ENCODE peak calls at places on chromosomes 2 and 18, in nine cellular contexts. One of them, this sample, is unnamed.
A peak's percentile ranks its signal among the peaks of the same experiment; 100 is the strongest.

GRCh38 chr18:6557052-6557451 is 142.3 kb upstream of the L3MBTL4 start:
- DNase-seq in activated T-cell treated with anti-CD3 and anti-CD28 coated beads, Interleukin-2, amount 50 U/mL, for 72 hours: no peak
- DNase-seq in aorta: no peak
- DNase-seq in nephron progenitor cell: peak; percentile 72
- DNase-seq in adrenal gland: no peak
- DNase-seq in AG08395: no peak
- DNase-seq in AG09319: no peak
- DNase-seq in NCI-H1092 treated with DMSO at 0.1 percent for 48 hours: no peak
- DNase-seq in stimulated activated CD4-positive, alpha-beta T cell treated with anti-CD3 and anti-CD28 coated beads, Interleukin-2, amount 100 ng/mL, for 24 hours: no peak
- DNase-seq in this sample: no peak

GRCh38 chr2:191728710-191729597 is 51.0 kb downstream of the NABP1 start:
- DNase-seq in activated T-cell treated with anti-CD3 and anti-CD28 coated beads, Interleukin-2, amount 50 U/mL, for 72 hours: no peak
- DNase-seq in aorta: no peak
- DNase-seq in nephron progenitor cell: no peak
- DNase-seq in adrenal gland: no peak
- DNase-seq in AG08395: peak; percentile 27
- DNase-seq in AG09319: no peak
- DNase-seq in NCI-H1092 treated with DMSO at 0.1 percent for 48 hours: no peak
- DNase-seq in stimulated activated CD4-positive, alpha-beta T cell treated with anti-CD3 and anti-CD28 coated beads, Interleukin-2, amount 100 ng/mL, for 24 hours: no peak
- DNase-seq in this sample: no peak

GRCh38 chr18:5180254-5180653 is 16.8 kb downstream of the AKAIN1 start:
- DNase-seq in activated T-cell treated with anti-CD3 and anti-CD28 coated beads, Interleukin-2, amount 50 U/mL, for 72 hours: no peak
- DNase-seq in aorta: no peak
- DNase-seq in nephron progenitor cell: no peak
- DNase-seq in adrenal gland: no peak
- DNase-seq in AG08395: no peak
- DNase-seq in AG09319: no peak
- DNase-seq in NCI-H1092 treated with DMSO at 0.1 percent for 48 hours: no peak
- DNase-seq in stimulated activated CD4-positive, alpha-beta T cell treated with anti-CD3 and anti-CD28 coated beads, Interleukin-2, amount 100 ng/mL, for 24 hours: no peak
- DNase-seq in this sample: no peak

GRCh38 chr18:48441405-48441881 is 32.3 kb upstream of the ZBTB7C start:
- DNase-seq in activated T-cell treated with anti-CD3 and anti-CD28 coated beads, Interleukin-2, amount 50 U/mL, for 72 hours: no peak
- DNase-seq in aorta: peak; percentile 93
- DNase-seq in nephron progenitor cell: peak; percentile 45
- DNase-seq in adrenal gland: peak; percentile 62
- DNase-seq in AG08395: peak; percentile 16
- DNase-seq in AG09319: no peak
- DNase-seq in NCI-H1092 treated with DMSO at 0.1 percent for 48 hours: peak; percentile 72
- DNase-seq in stimulated activated CD4-positive, alpha-beta T cell treated with anti-CD3 and anti-CD28 coated beads, Interleukin-2, amount 100 ng/mL, for 24 hours: no peak
- DNase-seq in this sample: no peak

GRCh38 chr2:44767691-44768090 is 173.8 kb upstream of the SIX3 start:
- DNase-seq in activated T-cell treated with anti-CD3 and anti-CD28 coated beads, Interleukin-2, amount 50 U/mL, for 72 hours: no peak
- DNase-seq in aorta: no peak
- DNase-seq in nephron progenitor cell: no peak
- DNase-seq in adrenal gland: no peak
- DNase-seq in AG08395: no peak
- DNase-seq in AG09319: no peak
- DNase-seq in NCI-H1092 treated with DMSO at 0.1 percent for 48 hours: peak; percentile 7
- DNase-seq in stimulated activated CD4-positive, alpha-beta T cell treated with anti-CD3 and anti-CD28 coated beads, Interleukin-2, amount 100 ng/mL, for 24 hours: no peak
- DNase-seq in this sample: no peak

GRCh38 chr2:145687445-145688104 is 1167.7 kb upstream of the ZEB2 start:
- DNase-seq in activated T-cell treated with anti-CD3 and anti-CD28 coated beads, Interleukin-2, amount 50 U/mL, for 72 hours: no peak
- DNase-seq in aorta: no peak
- DNase-seq in nephron progenitor cell: no peak
- DNase-seq in adrenal gland: no peak
- DNase-seq in AG08395: no peak
- DNase-seq in AG09319: no peak
- DNase-seq in NCI-H1092 treated with DMSO at 0.1 percent for 48 hours: no peak
- DNase-seq in stimulated activated CD4-positive, alpha-beta T cell treated with anti-CD3 and anti-CD28 coated beads, Interleukin-2, amount 100 ng/mL, for 24 hours: no peak
- DNase-seq in this sample: no peak

GRCh38 chr2:218876562-218877219 is 4.0 kb upstream of the WNT10A start:
- DNase-seq in activated T-cell treated with anti-CD3 and anti-CD28 coated beads, Interleukin-2, amount 50 U/mL, for 72 hours: peak; percentile 79
- DNase-seq in aorta: no peak
- DNase-seq in nephron progenitor cell: peak; percentile 77
- DNase-seq in adrenal gland: peak; percentile 92
- DNase-seq in AG08395: peak; percentile 78
- DNase-seq in AG09319: peak; percentile 31
- DNase-seq in NCI-H1092 treated with DMSO at 0.1 percent for 48 hours: peak; percentile 50
- DNase-seq in stimulated activated CD4-positive, alpha-beta T cell treated with anti-CD3 and anti-CD28 coated beads, Interleukin-2, amount 100 ng/mL, for 24 hours: peak; percentile 77
- DNase-seq in this sample: peak; percentile 85

GRCh38 chr2:37795456-37795855 is 124.0 kb upstream of the CDC42EP3 start:
- DNase-seq in activated T-cell treated with anti-CD3 and anti-CD28 coated beads, Interleukin-2, amount 50 U/mL, for 72 hours: no peak
- DNase-seq in aorta: no peak
- DNase-seq in nephron progenitor cell: no peak
- DNase-seq in adrenal gland: no peak
- DNase-seq in AG08395: no peak
- DNase-seq in AG09319: no peak
- DNase-seq in NCI-H1092 treated with DMSO at 0.1 percent for 48 hours: no peak
- DNase-seq in stimulated activated CD4-positive, alpha-beta T cell treated with anti-CD3 and anti-CD28 coated beads, Interleukin-2, amount 100 ng/mL, for 24 hours: no peak
- DNase-seq in this sample: no peak

GRCh38 chr2:232623768-232624553 is 9.4 kb upstream of the EFHD1 start:
- DNase-seq in activated T-cell treated with anti-CD3 and anti-CD28 coated beads, Interleukin-2, amount 50 U/mL, for 72 hours: no peak
- DNase-seq in aorta: no peak
- DNase-seq in nephron progenitor cell: no peak
- DNase-seq in adrenal gland: no peak
- DNase-seq in AG08395: no peak
- DNase-seq in AG09319: no peak
- DNase-seq in NCI-H1092 treated with DMSO at 0.1 percent for 48 hours: peak; percentile 91
- DNase-seq in stimulated activated CD4-positive, alpha-beta T cell treated with anti-CD3 and anti-CD28 coated beads, Interleukin-2, amount 100 ng/mL, for 24 hours: no peak
- DNase-seq in this sample: no peak

GRCh38 chr2:158722266-158723105 is 72.6 kb upstream of the DAPL1 start:
- DNase-seq in activated T-cell treated with anti-CD3 and anti-CD28 coated beads, Interleukin-2, amount 50 U/mL, for 72 hours: no peak
- DNase-seq in aorta: no peak
- DNase-seq in nephron progenitor cell: no peak
- DNase-seq in adrenal gland: no peak
- DNase-seq in AG08395: no peak
- DNase-seq in AG09319: no peak
- DNase-seq in NCI-H1092 treated with DMSO at 0.1 percent for 48 hours: no peak
- DNase-seq in stimulated activated CD4-positive, alpha-beta T cell treated with anti-CD3 and anti-CD28 coated beads, Interleukin-2, amount 100 ng/mL, for 24 hours: no peak
- DNase-seq in this sample: no peak

GRCh38 chr2:8015848-8016580 is 665.8 kb upstream of the ID2 start:
- DNase-seq in activated T-cell treated with anti-CD3 and anti-CD28 coated beads, Interleukin-2, amount 50 U/mL, for 72 hours: no peak
- DNase-seq in aorta: no peak
- DNase-seq in nephron progenitor cell: no peak
- DNase-seq in adrenal gland: no peak
- DNase-seq in AG08395: peak; percentile 8
- DNase-seq in AG09319: no peak
- DNase-seq in NCI-H1092 treated with DMSO at 0.1 percent for 48 hours: no peak
- DNase-seq in stimulated activated CD4-positive, alpha-beta T cell treated with anti-CD3 and anti-CD28 coated beads, Interleukin-2, amount 100 ng/mL, for 24 hours: no peak
- DNase-seq in this sample: no peak

GRCh38 chr2:163601377-163601776 is 134.4 kb downstream of the FIGN start:
- DNase-seq in activated T-cell treated with anti-CD3 and anti-CD28 coated beads, Interleukin-2, amount 50 U/mL, for 72 hours: no peak
- DNase-seq in aorta: no peak
- DNase-seq in nephron progenitor cell: no peak
- DNase-seq in adrenal gland: no peak
- DNase-seq in AG08395: no peak
- DNase-seq in AG09319: no peak
- DNase-seq in NCI-H1092 treated with DMSO at 0.1 percent for 48 hours: no peak
- DNase-seq in stimulated activated CD4-positive, alpha-beta T cell treated with anti-CD3 and anti-CD28 coated beads, Interleukin-2, amount 100 ng/mL, for 24 hours: no peak
- DNase-seq in this sample: no peak

GRCh38 chr2:74261204-74261864 is 62.9 kb downstream of the MTHFD2 start:
- DNase-seq in activated T-cell treated with anti-CD3 and anti-CD28 coated beads, Interleukin-2, amount 50 U/mL, for 72 hours: no peak
- DNase-seq in aorta: peak; percentile 59
- DNase-seq in nephron progenitor cell: peak; percentile 35
- DNase-seq in adrenal gland: no peak
- DNase-seq in AG08395: peak; percentile 46
- DNase-seq in AG09319: no peak
- DNase-seq in NCI-H1092 treated with DMSO at 0.1 percent for 48 hours: no peak
- DNase-seq in stimulated activated CD4-positive, alpha-beta T cell treated with anti-CD3 and anti-CD28 coated beads, Interleukin-2, amount 100 ng/mL, for 24 hours: no peak
- DNase-seq in this sample: peak; percentile 47

GRCh38 chr2:181813963-181814565 is 77.5 kb upstream of the ITPRID2 start:
- DNase-seq in activated T-cell treated with anti-CD3 and anti-CD28 coated beads, Interleukin-2, amount 50 U/mL, for 72 hours: no peak
- DNase-seq in aorta: no peak
- DNase-seq in nephron progenitor cell: no peak
- DNase-seq in adrenal gland: no peak
- DNase-seq in AG08395: peak; percentile 7
- DNase-seq in AG09319: no peak
- DNase-seq in NCI-H1092 treated with DMSO at 0.1 percent for 48 hours: no peak
- DNase-seq in stimulated activated CD4-positive, alpha-beta T cell treated with anti-CD3 and anti-CD28 coated beads, Interleukin-2, amount 100 ng/mL, for 24 hours: no peak
- DNase-seq in this sample: peak; percentile 16

GRCh38 chr2:29706171-29706690 is 215.2 kb downstream of the ALK start:
- DNase-seq in activated T-cell treated with anti-CD3 and anti-CD28 coated beads, Interleukin-2, amount 50 U/mL, for 72 hours: no peak
- DNase-seq in aorta: no peak
- DNase-seq in nephron progenitor cell: no peak
- DNase-seq in adrenal gland: no peak
- DNase-seq in AG08395: no peak
- DNase-seq in AG09319: no peak
- DNase-seq in NCI-H1092 treated with DMSO at 0.1 percent for 48 hours: no peak
- DNase-seq in stimulated activated CD4-positive, alpha-beta T cell treated with anti-CD3 and anti-CD28 coated beads, Interleukin-2, amount 100 ng/mL, for 24 hours: no peak
- DNase-seq in this sample: no peak

GRCh38 chr18:25349131-25349925 is 2.6 kb downstream of the ZNF521 start:
- DNase-seq in activated T-cell treated with anti-CD3 and anti-CD28 coated beads, Interleukin-2, amount 50 U/mL, for 72 hours: peak; percentile 4
- DNase-seq in aorta: peak; percentile 49
- DNase-seq in nephron progenitor cell: peak; percentile 62
- DNase-seq in adrenal gland: peak; percentile 53
- DNase-seq in AG08395: peak; percentile 54
- DNase-seq in AG09319: no peak
- DNase-seq in NCI-H1092 treated with DMSO at 0.1 percent for 48 hours: no peak
- DNase-seq in stimulated activated CD4-positive, alpha-beta T cell treated with anti-CD3 and anti-CD28 coated beads, Interleukin-2, amount 100 ng/mL, for 24 hours: peak; percentile 2
- DNase-seq in this sample: peak; percentile 73

GRCh38 chr18:57455576-57456129 is 20.5 kb downstream of the ONECUT2 start:
- DNase-seq in activated T-cell treated with anti-CD3 and anti-CD28 coated beads, Interleukin-2, amount 50 U/mL, for 72 hours: no peak
- DNase-seq in aorta: no peak
- DNase-seq in nephron progenitor cell: no peak
- DNase-seq in adrenal gland: no peak
- DNase-seq in AG08395: no peak
- DNase-seq in AG09319: no peak
- DNase-seq in NCI-H1092 treated with DMSO at 0.1 percent for 48 hours: no peak
- DNase-seq in stimulated activated CD4-positive, alpha-beta T cell treated with anti-CD3 and anti-CD28 coated beads, Interleukin-2, amount 100 ng/mL, for 24 hours: no peak
- DNase-seq in this sample: no peak

GRCh38 chr2:40957508-40957907 is 505.6 kb upstream of the SLC8A1 start:
- DNase-seq in activated T-cell treated with anti-CD3 and anti-CD28 coated beads, Interleukin-2, amount 50 U/mL, for 72 hours: no peak
- DNase-seq in aorta: peak; percentile 29
- DNase-seq in nephron progenitor cell: no peak
- DNase-seq in adrenal gland: no peak
- DNase-seq in AG08395: no peak
- DNase-seq in AG09319: no peak
- DNase-seq in NCI-H1092 treated with DMSO at 0.1 percent for 48 hours: no peak
- DNase-seq in stimulated activated CD4-positive, alpha-beta T cell treated with anti-CD3 and anti-CD28 coated beads, Interleukin-2, amount 100 ng/mL, for 24 hours: no peak
- DNase-seq in this sample: no peak

GRCh38 chr18:332721-333513 is 65.1 kb upstream of the THOC1 start:
- DNase-seq in activated T-cell treated with anti-CD3 and anti-CD28 coated beads, Interleukin-2, amount 50 U/mL, for 72 hours: no peak
- DNase-seq in aorta: peak; percentile 55
- DNase-seq in nephron progenitor cell: no peak
- DNase-seq in adrenal gland: no peak
- DNase-seq in AG08395: peak; percentile 61
- DNase-seq in AG09319: peak; percentile 71
- DNase-seq in NCI-H1092 treated with DMSO at 0.1 percent for 48 hours: no peak
- DNase-seq in stimulated activated CD4-positive, alpha-beta T cell treated with anti-CD3 and anti-CD28 coated beads, Interleukin-2, amount 100 ng/mL, for 24 hours: no peak
- DNase-seq in this sample: peak; percentile 28

GRCh38 chr2:104976603-104977120 is 61.2 kb upstream of the MRPS9 start:
- DNase-seq in activated T-cell treated with anti-CD3 and anti-CD28 coated beads, Interleukin-2, amount 50 U/mL, for 72 hours: peak; percentile 5
- DNase-seq in aorta: no peak
- DNase-seq in nephron progenitor cell: no peak
- DNase-seq in adrenal gland: no peak
- DNase-seq in AG08395: no peak
- DNase-seq in AG09319: no peak
- DNase-seq in NCI-H1092 treated with DMSO at 0.1 percent for 48 hours: no peak
- DNase-seq in stimulated activated CD4-positive, alpha-beta T cell treated with anti-CD3 and anti-CD28 coated beads, Interleukin-2, amount 100 ng/mL, for 24 hours: peak; percentile 19
- DNase-seq in this sample: no peak

GRCh38 chr2:172196768-172197322 is 94.1 kb upstream of the DLX2 start:
- DNase-seq in activated T-cell treated with anti-CD3 and anti-CD28 coated beads, Interleukin-2, amount 50 U/mL, for 72 hours: peak; percentile 43
- DNase-seq in aorta: peak; percentile 55
- DNase-seq in nephron progenitor cell: no peak
- DNase-seq in adrenal gland: no peak
- DNase-seq in AG08395: peak; percentile 39
- DNase-seq in AG09319: peak; percentile 12
- DNase-seq in NCI-H1092 treated with DMSO at 0.1 percent for 48 hours: no peak
- DNase-seq in stimulated activated CD4-positive, alpha-beta T cell treated with anti-CD3 and anti-CD28 coated beads, Interleukin-2, amount 100 ng/mL, for 24 hours: peak; percentile 51
- DNase-seq in this sample: peak; percentile 44

GRCh38 chr2:146978891-146979555 is 865.8 kb upstream of the ACVR2A start:
- DNase-seq in activated T-cell treated with anti-CD3 and anti-CD28 coated beads, Interleukin-2, amount 50 U/mL, for 72 hours: no peak
- DNase-seq in aorta: no peak
- DNase-seq in nephron progenitor cell: no peak
- DNase-seq in adrenal gland: no peak
- DNase-seq in AG08395: peak; percentile 35
- DNase-seq in AG09319: no peak
- DNase-seq in NCI-H1092 treated with DMSO at 0.1 percent for 48 hours: no peak
- DNase-seq in stimulated activated CD4-positive, alpha-beta T cell treated with anti-CD3 and anti-CD28 coated beads, Interleukin-2, amount 100 ng/mL, for 24 hours: no peak
- DNase-seq in this sample: no peak

GRCh38 chr2:85438291-85439110 is 20.0 kb downstream of the SH2D6 start:
- DNase-seq in activated T-cell treated with anti-CD3 and anti-CD28 coated beads, Interleukin-2, amount 50 U/mL, for 72 hours: no peak
- DNase-seq in aorta: no peak
- DNase-seq in nephron progenitor cell: no peak
- DNase-seq in adrenal gland: peak; percentile 71
- DNase-seq in AG08395: no peak
- DNase-seq in AG09319: no peak
- DNase-seq in NCI-H1092 treated with DMSO at 0.1 percent for 48 hours: peak; percentile 57
- DNase-seq in stimulated activated CD4-positive, alpha-beta T cell treated with anti-CD3 and anti-CD28 coated beads, Interleukin-2, amount 100 ng/mL, for 24 hours: no peak
- DNase-seq in this sample: no peak

GRCh38 chr2:127589876-127590275 is 54.4 kb downstream of the MYO7B start:
- DNase-seq in activated T-cell treated with anti-CD3 and anti-CD28 coated beads, Interleukin-2, amount 50 U/mL, for 72 hours: no peak
- DNase-seq in aorta: no peak
- DNase-seq in nephron progenitor cell: no peak
- DNase-seq in adrenal gland: peak; percentile 27
- DNase-seq in AG08395: no peak
- DNase-seq in AG09319: no peak
- DNase-seq in NCI-H1092 treated with DMSO at 0.1 percent for 48 hours: no peak
- DNase-seq in stimulated activated CD4-positive, alpha-beta T cell treated with anti-CD3 and anti-CD28 coated beads, Interleukin-2, amount 100 ng/mL, for 24 hours: no peak
- DNase-seq in this sample: no peak

GRCh38 chr2:7736646-7737305 is 819.6 kb downstream of the RNF144A start:
- DNase-seq in activated T-cell treated with anti-CD3 and anti-CD28 coated beads, Interleukin-2, amount 50 U/mL, for 72 hours: no peak
- DNase-seq in aorta: no peak
- DNase-seq in nephron progenitor cell: no peak
- DNase-seq in adrenal gland: no peak
- DNase-seq in AG08395: peak; percentile 47
- DNase-seq in AG09319: peak; percentile 7
- DNase-seq in NCI-H1092 treated with DMSO at 0.1 percent for 48 hours: peak; percentile 10
- DNase-seq in stimulated activated CD4-positive, alpha-beta T cell treated with anti-CD3 and anti-CD28 coated beads, Interleukin-2, amount 100 ng/mL, for 24 hours: no peak
- DNase-seq in this sample: peak; percentile 18

GRCh38 chr18:57727952-57728807 is 74.9 kb downstream of the ATP8B1 start:
- DNase-seq in activated T-cell treated with anti-CD3 and anti-CD28 coated beads, Interleukin-2, amount 50 U/mL, for 72 hours: no peak
- DNase-seq in aorta: no peak
- DNase-seq in nephron progenitor cell: no peak
- DNase-seq in adrenal gland: no peak
- DNase-seq in AG08395: no peak
- DNase-seq in AG09319: no peak
- DNase-seq in NCI-H1092 treated with DMSO at 0.1 percent for 48 hours: no peak
- DNase-seq in stimulated activated CD4-positive, alpha-beta T cell treated with anti-CD3 and anti-CD28 coated beads, Interleukin-2, amount 100 ng/mL, for 24 hours: no peak
- DNase-seq in this sample: no peak

GRCh38 chr2:200367155-200367554 is 60.7 kb downstream of the SPATS2L start:
- DNase-seq in activated T-cell treated with anti-CD3 and anti-CD28 coated beads, Interleukin-2, amount 50 U/mL, for 72 hours: no peak
- DNase-seq in aorta: no peak
- DNase-seq in nephron progenitor cell: peak; percentile 30
- DNase-seq in adrenal gland: peak; percentile 86
- DNase-seq in AG08395: no peak
- DNase-seq in AG09319: no peak
- DNase-seq in NCI-H1092 treated with DMSO at 0.1 percent for 48 hours: no peak
- DNase-seq in stimulated activated CD4-positive, alpha-beta T cell treated with anti-CD3 and anti-CD28 coated beads, Interleukin-2, amount 100 ng/mL, for 24 hours: no peak
- DNase-seq in this sample: no peak

GRCh38 chr2:203682688-203683130 is 23.7 kb upstream of the CD28 start:
- DNase-seq in activated T-cell treated with anti-CD3 and anti-CD28 coated beads, Interleukin-2, amount 50 U/mL, for 72 hours: no peak
- DNase-seq in aorta: no peak
- DNase-seq in nephron progenitor cell: no peak
- DNase-seq in adrenal gland: no peak
- DNase-seq in AG08395: peak; percentile 54
- DNase-seq in AG09319: no peak
- DNase-seq in NCI-H1092 treated with DMSO at 0.1 percent for 48 hours: no peak
- DNase-seq in stimulated activated CD4-positive, alpha-beta T cell treated with anti-CD3 and anti-CD28 coated beads, Interleukin-2, amount 100 ng/mL, for 24 hours: no peak
- DNase-seq in this sample: no peak